ENCODE peak calls at places on chromosome 19, in seven cellular contexts. I is activated CD4-positive, alpha-beta memory T cell treated with anti-CD3 and anti-CD28 coated beads, Interleukin-2, amount 10 ng/mL, durations not matched to agents 7 days and 5 days; X is left ventricle myocardium inferior; J is stimulated activated CD4-positive, alpha-beta T cell treated with anti-CD3 and anti-CD28 coated beads, Interleukin-12 subunit alpha, Interleukin-12 subunit beta, amount 100 ng/mL, for 4 hours; Q is transverse colon; L is NCI-H1092; Z is AG10803. T is an unnamed sample.

GRCh38 chr19:39402417-39403297 is 4.0 kb upstream of the ZFP36 start:
- DNase-seq in I (peak), X (peak), J (peak), Q (peak), L (no peak), Z (peak), T (no peak)

GRCh38 chr19:17385878-17386611 is 8.0 kb downstream of the CCDC194 start:
- DNase-seq in I (peak), X (peak), J (peak), Q (peak), L (peak), Z (peak), T (no peak)

GRCh38 chr19:8204961-8205360 is 4.2 kb upstream of the CERS4 start:
- DNase-seq in I (no peak), X (no peak), J (no peak), Q (no peak), L (no peak), Z (no peak), T (no peak)

GRCh38 chr19:6238643-6239281 is 41.0 kb downstream of the MLLT1 start:
- DNase-seq in I (no peak), X (peak), J (no peak), Q (no peak), L (peak), Z (peak), T (no peak)

GRCh38 chr19:11025445-11025844 is 63.8 kb upstream of the LDLR start:
- DNase-seq in I (no peak), X (no peak), J (no peak), Q (no peak), L (no peak), Z (no peak), T (no peak)

GRCh38 chr19:40392123-40392522 is 2.1 kb upstream of the HIPK4 start:
- DNase-seq in I (no peak), X (no peak), J (no peak), Q (no peak), L (no peak), Z (no peak), T (no peak)

GRCh38 chr19:21322528-21322927 is 6.7 kb downstream of the ZNF708 start:
- DNase-seq in I (no peak), X (peak), J (no peak), Q (no peak), L (no peak), Z (no peak), T (no peak)

GRCh38 chr19:16051254-16052025 is 24.9 kb upstream of the TPM4 start:
- DNase-seq in I (peak), X (no peak), J (no peak), Q (no peak), L (no peak), Z (no peak), T (no peak)

GRCh38 chr19:46040952-46041500 is at the start of gene IGFL4:
- DNase-seq in I (no peak), X (no peak), J (no peak), Q (no peak), L (no peak), Z (no peak), T (no peak)

GRCh38 chr19:9128171-9128570 is 1.4 kb upstream of the OR7G3 start:
- DNase-seq in I (no peak), X (no peak), J (no peak), Q (no peak), L (no peak), Z (no peak), T (no peak)

GRCh38 chr19:1690570-1691307 is 38.3 kb upstream of the TCF3 start:
- DNase-seq in I (peak), X (no peak), J (peak), Q (peak), L (peak), Z (no peak), T (no peak)

GRCh38 chr19:4636151-4636717 is 3.1 kb upstream of the TNFAIP8L1 start:
- DNase-seq in I (peak), X (peak), J (peak), Q (peak), L (peak), Z (peak), T (no peak)

GRCh38 chr19:19997656-19998268 is 41.5 kb downstream of the ZNF682 start:
- DNase-seq in I (peak), X (peak), J (peak), Q (peak), L (no peak), Z (no peak), T (peak)

GRCh38 chr19:43488179-43488578 is 16.4 kb downstream of the PHLDB3 start:
- DNase-seq in I (no peak), X (no peak), J (no peak), Q (no peak), L (no peak), Z (no peak), T (no peak)

GRCh38 chr19:34224996-34225658 is 29.2 kb upstream of the GARRE1 start:
- DNase-seq in I (no peak), X (no peak), J (no peak), Q (no peak), L (no peak), Z (peak), T (no peak)